ENCODE peak calls at places on chromosomes 16 and 17, in ten cellular contexts. P is cardiac muscle cell; O is PC-9; F is heart right ventricle; A is CD4-positive, alpha-beta memory T cell; Z is tibial artery; M is ascending aorta; C is tibial nerve; H is CD4-positive, CD25-positive, alpha-beta regulatory T cell; B is thoracic aorta. Y is an unnamed sample.

GRCh38 chr16:87441886-87442580 is 49.9 kb downstream of the MAP1LC3B start:
- DNase-seq in O (no peak), A (no peak), M (no peak), C (no peak), F (no peak), H (no peak), P (no peak), Z (no peak), B (no peak), Y (no peak)

GRCh38 chr17:78585231-78585630 is 8.0 kb upstream of the DNAH17 start:
- DNase-seq in O (peak; percentile 52), P (no peak), M (no peak), F (no peak), B (no peak), C (no peak), A (no peak), H (no peak), Z (no peak), Y (no peak)

GRCh38 chr17:49846938-49847712 is 744 bp downstream of the TAC4 start:
- DNase-seq in F (no peak), P (no peak), Z (no peak), M (no peak), B (no peak), H (no peak), C (no peak), O (no peak), A (no peak), Y (no peak)

GRCh38 chr17:47204722-47205418 is 4.3 kb upstream of the MYL4 start:
- DNase-seq in A (peak; percentile 45), C (peak; percentile 33), M (no peak), O (peak; percentile 66), B (no peak), Z (peak; percentile 38), F (peak; percentile 50), H (no peak), P (peak; percentile 30), Y (no peak)

GRCh38 chr17:43599046-43599395 is 52.9 kb upstream of the ETV4 start:
- DNase-seq in B (no peak), O (no peak), C (no peak), P (no peak), Z (no peak), F (no peak), H (no peak), M (no peak), A (no peak), Y (no peak)

GRCh38 chr17:38636054-38636453 is 30.3 kb upstream of the SRCIN1 start:
- DNase-seq in H (no peak), Z (no peak), P (no peak), O (no peak), F (no peak), A (no peak), C (no peak), M (peak; percentile 18), B (no peak), Y (no peak)

GRCh38 chr16:30063893-30064745 is 1.4 kb upstream of the ALDOA start:
- DNase-seq in H (peak; percentile 47), B (no peak), P (no peak), A (peak; percentile 67), C (peak; percentile 79), F (peak; percentile 81), O (peak; percentile 62), M (peak; percentile 91), Z (peak; percentile 88), Y (peak; percentile 76)

GRCh38 chr17:32120086-32120485 is 22.2 kb upstream of the RHOT1 start:
- DNase-seq in Z (no peak), A (no peak), C (no peak), B (no peak), M (peak; percentile 34), F (no peak), P (no peak), O (no peak), H (no peak), Y (no peak)

GRCh38 chr17:10457952-10458351 is 11.4 kb downstream of the MYH4 start:
- DNase-seq in B (no peak), H (no peak), P (no peak), M (no peak), C (no peak), F (no peak), A (no peak), Z (no peak), O (no peak), Y (no peak)

GRCh38 chr17:7626307-7626706 is 1.3 kb downstream of the SAT2 start:
- DNase-seq in O (no peak), B (no peak), F (peak; percentile 17), M (no peak), Z (peak; percentile 37), C (no peak), P (no peak), A (no peak), H (no peak), Y (no peak)
- H3K4me3 ChIP-seq in O (no peak overlapping the region), B (no peak overlapping the region), F (no peak overlapping the region), M (no peak overlapping the region), Z (no peak overlapping the region), C (peak overlapping the region; percentile 82), P (peak overlapping the region; percentile 65), A (no peak overlapping the region), H (no peak overlapping the region), Y (no peak overlapping the region)

GRCh38 chr16:15037745-15038144 is 18.1 kb downstream of the NTAN1 start:
- DNase-seq in B (no peak), O (no peak), P (no peak), A (no peak), M (no peak), C (no peak), H (no peak), Z (no peak), F (no peak), Y (no peak)

GRCh38 chr16:15035163-15035729 is 20.6 kb downstream of the NTAN1 start:
- DNase-seq in P (no peak), F (no peak), Z (no peak), A (no peak), C (no peak), O (peak; percentile 20), H (no peak), M (no peak), B (no peak), Y (no peak)

GRCh38 chr16:15037003-15037402 is 18.9 kb downstream of the NTAN1 start:
- DNase-seq in M (no peak), H (no peak), P (no peak), C (no peak), O (no peak), B (no peak), F (no peak), A (no peak), Z (no peak), Y (no peak)

GRCh38 chr16:15041260-15042011 is 14.4 kb downstream of the NTAN1 start:
- DNase-seq in B (peak; percentile 55), C (peak; percentile 70), A (no peak), Z (peak; percentile 87), O (no peak), H (no peak), M (peak; percentile 89), P (peak; percentile 74), F (peak; percentile 75), Y (no peak)

DNA sequence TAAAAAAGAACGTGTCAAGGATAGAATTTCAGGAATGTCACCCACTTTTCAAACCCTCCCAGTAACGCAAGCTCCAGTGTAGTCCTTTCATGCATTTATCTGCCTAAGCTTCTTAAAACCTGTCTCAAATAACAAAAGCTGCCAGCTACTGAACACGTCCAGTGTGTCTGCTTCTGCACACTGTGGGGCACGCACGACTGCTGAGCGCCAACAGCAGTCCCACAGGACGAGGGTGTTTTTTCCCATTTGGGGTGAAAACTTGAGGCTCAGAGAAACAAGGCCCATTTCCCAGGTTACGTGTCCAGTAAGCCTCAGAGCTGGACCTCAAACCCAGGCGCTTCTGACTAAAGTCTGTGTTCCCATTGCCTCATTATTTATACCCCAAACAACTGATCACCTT is 17.2 kb downstream of the NTAN1 start:
- DNase-seq in C (no peak), F (no peak), P (no peak), M (no peak), A (no peak), Z (no peak), B (no peak), H (no peak), O (no peak), Y (no peak)
- H3K36me3 ChIP-seq in C (peaks cover 83% of the 10 kb centered on the region), F (no peaks in the 10 kb centered on the region), P (peaks cover 62% of the 10 kb centered on the region), M (peaks cover 68% of the 10 kb centered on the region), A (peaks cover 53% of the 10 kb centered on the region), Z (peaks cover 78% of the 10 kb centered on the region), B (peaks cover 61% of the 10 kb centered on the region), H (peaks cover 81% of the 10 kb centered on the region), O (peaks cover 12% of the 10 kb centered on the region), Y (peaks cover 52% of the 10 kb centered on the region)

DNA sequence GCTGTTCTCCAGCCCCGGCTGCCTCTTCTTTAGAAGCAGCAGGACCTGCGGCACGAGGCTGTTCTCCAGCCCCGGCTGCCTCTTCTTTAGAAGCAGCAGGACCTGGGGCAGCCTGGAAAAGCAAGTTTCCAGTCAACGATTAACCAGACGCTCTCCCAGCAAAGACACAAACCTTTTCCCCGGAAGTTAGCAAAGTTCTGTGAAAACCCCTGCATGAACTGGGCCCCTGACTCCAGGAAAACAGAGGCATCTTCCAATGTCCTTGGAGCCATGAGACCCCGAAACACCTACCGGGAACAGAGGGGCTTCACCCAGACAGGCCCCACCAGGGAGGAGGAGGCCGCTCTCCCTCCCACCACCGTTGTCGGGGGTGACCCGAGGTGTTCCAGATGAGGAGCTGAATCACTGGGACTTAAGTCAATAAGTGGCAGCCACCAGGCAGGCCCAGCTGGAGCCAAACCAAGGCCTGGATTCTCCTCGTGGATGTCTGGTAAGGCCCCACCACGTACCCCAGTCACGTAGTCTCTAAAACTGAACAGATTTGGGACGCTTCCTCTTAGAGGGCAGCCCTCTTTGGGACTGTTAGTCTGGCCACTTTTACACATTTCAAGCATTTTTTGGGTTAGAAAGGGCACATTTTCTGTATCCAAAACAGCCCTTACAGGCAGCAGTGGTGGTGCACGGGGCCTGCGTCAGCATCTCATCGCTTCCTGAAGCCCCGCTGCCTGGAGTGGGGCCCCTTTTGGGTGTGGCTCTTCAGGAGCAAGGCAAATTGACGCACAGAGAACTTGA is at the start of gene RPH3AL:
- DNase-seq in C (no peak), H (no peak), O (no peak), F (peak; percentile 69), A (no peak), B (no peak), M (no peak), Z (peak; percentile 39), P (peak; percentile 48), Y (peak; percentile 25)
- H3K4me1 ChIP-seq in C (peaks cover 52% of the 10 kb centered on the region), H (no peaks in the 10 kb centered on the region), O (peaks cover 23% of the 10 kb centered on the region), F (peaks cover 60% of the 10 kb centered on the region), A (no peaks in the 10 kb centered on the region), B (no peaks in the 10 kb centered on the region), M (no peaks in the 10 kb centered on the region), Z (peaks cover 5% of the 10 kb centered on the region), P (peaks cover 25% of the 10 kb centered on the region), Y (no peaks in the 10 kb centered on the region)

DNA sequence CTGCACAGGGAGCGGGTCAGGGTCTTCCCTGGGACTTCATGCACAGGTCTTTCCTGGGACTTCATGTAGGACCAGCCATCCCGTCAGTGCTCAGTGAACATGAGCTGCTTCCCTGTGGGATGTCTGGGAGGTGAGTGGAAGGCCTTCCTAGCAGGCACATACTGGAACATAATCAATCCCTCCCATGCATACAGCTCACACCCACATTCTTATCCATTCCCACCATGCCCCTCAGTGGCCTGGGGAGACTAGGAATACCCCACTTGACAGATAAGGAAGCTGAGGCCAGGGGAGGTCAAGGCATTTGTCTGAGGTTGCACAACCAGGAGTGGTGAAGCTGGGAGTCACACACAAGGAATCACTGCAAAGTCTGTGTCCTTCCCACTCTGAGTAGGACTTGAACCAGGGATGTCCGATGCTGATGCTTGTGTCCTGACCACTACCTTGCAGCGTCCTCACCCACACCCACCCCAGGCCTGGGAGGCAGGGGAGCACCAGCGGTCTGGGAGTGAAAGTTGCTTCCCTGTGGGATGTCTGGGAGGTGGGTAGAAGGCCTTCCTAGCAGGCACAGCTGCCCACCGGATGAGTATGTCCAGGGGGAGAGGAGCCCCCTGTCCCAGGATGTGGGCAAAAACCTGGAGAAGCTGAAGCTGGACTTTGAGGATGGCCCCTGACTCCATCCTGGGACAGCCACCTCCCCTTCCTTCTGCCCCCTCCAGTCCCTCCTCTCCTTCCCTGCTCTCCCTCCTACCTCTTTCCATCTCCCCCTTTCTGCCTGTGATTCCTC is 1.0 kb upstream of the NLRC5 start:
- DNase-seq in M (peak; percentile 64), Z (no peak), C (peak; percentile 24), B (no peak), F (no peak), O (no peak), A (no peak), P (peak; percentile 29), H (no peak), Y (no peak)
- H3K4me3 ChIP-seq in M (peak overlapping the region; percentile 95), Z (peak overlapping the region; percentile 80), C (peak overlapping the region; percentile 63), B (peak overlapping the region; percentile 90), F (peak overlapping the region; percentile 53), O (no peak overlapping the region), A (peak overlapping the region; percentile 85), P (no peak overlapping the region), H (peak overlapping the region; percentile 94), Y (no peak overlapping the region)